ENCODE peak calls at places on chromosomes 11 and 22, in four cellular contexts. M is effector memory CD4-positive, alpha-beta T cell; K is sigmoid colon; U is A673. H is an unnamed sample.

GRCh38 chr22:30432096-30432495 is 6.5 kb downstream of the MTFP1 start:
- DNase-seq in M (no peak), K (no peak), U (no peak), H (no peak)

GRCh38 chr11:12056112-12056511 is 47.7 kb upstream of the DKK3 start:
- DNase-seq in M (no peak), K (no peak), U (no peak), H (no peak)

GRCh38 chr11:113457784-113458183 is 17.4 kb downstream of the DRD2 start:
- DNase-seq in M (no peak), K (no peak), U (no peak), H (no peak)

GRCh38 chr11:132523929-132524328 is 1008.4 kb downstream of the OPCML start:
- DNase-seq in M (no peak), K (no peak), U (no peak), H (no peak)

GRCh38 chr22:46696614-46697013 is 41.4 kb downstream of the CERK start:
- DNase-seq in M (no peak), K (peak; percentile 48), U (no peak), H (no peak)

GRCh38 chr11:113862430-113862829 is 12.9 kb downstream of the USP28 start:
- DNase-seq in M (no peak), K (no peak), U (peak; percentile 36), H (no peak)

GRCh38 chr11:120608760-120609211 is 97.2 kb downstream of the GRIK4 start:
- DNase-seq in M (no peak), K (no peak), U (peak; percentile 46), H (no peak)

GRCh38 chr22:26577081-26577480 is 12.9 kb downstream of the TPST2 start:
- DNase-seq in M (no peak), K (no peak), U (no peak), H (no peak)

GRCh38 chr11:119849872-119850271 is 120.9 kb upstream of the NECTIN1 start:
- DNase-seq in M (no peak), K (no peak), U (no peak), H (no peak)

GRCh38 chr11:62513651-62514050 is 33.0 kb downstream of the AHNAK start:
- DNase-seq in M (no peak), K (no peak), U (no peak), H (no peak)

GRCh38 chr22:49977578-49977977 is 17.0 kb downstream of the PIM3 start:
- DNase-seq in M (no peak), K (no peak), U (no peak), H (no peak)

GRCh38 chr11:71114124-71114851 is 138.1 kb downstream of the SHANK2 start:
- DNase-seq in M (no peak), K (no peak), U (no peak), H (no peak)

GRCh38 chr22:23066200-23067022 is 3.9 kb upstream of the GNAZ start:
- DNase-seq in M (no peak), K (peak; percentile 28), U (no peak), H (no peak)

GRCh38 chr11:120903686-120904085 is 120.2 kb upstream of the TBCEL start:
- DNase-seq in M (no peak), K (no peak), U (no peak), H (no peak)

GRCh38 chr22:21937041-21937820 is 15.4 kb downstream of the PPM1F start:
- DNase-seq in M (no peak), K (no peak), U (no peak), H (no peak)

GRCh38 chr11:64930346-64930745 is 5.3 kb downstream of the GPHA2 start:
- DNase-seq in M (no peak), K (no peak), U (no peak), H (no peak)

GRCh38 chr11:25702417-25702816 is 629.5 kb upstream of the ANO3 start:
- DNase-seq in M (no peak), K (no peak), U (no peak), H (no peak)

GRCh38 chr22:37274380-37274862 is 7.9 kb upstream of the CYTH4 start:
- DNase-seq in M (no peak), K (peak; percentile 79), U (no peak), H (no peak)

GRCh38 chr11:130637566-130637965 is 189.1 kb downstream of the ADAMTS15 start:
- DNase-seq in M (no peak), K (no peak), U (no peak), H (no peak)

DNA sequence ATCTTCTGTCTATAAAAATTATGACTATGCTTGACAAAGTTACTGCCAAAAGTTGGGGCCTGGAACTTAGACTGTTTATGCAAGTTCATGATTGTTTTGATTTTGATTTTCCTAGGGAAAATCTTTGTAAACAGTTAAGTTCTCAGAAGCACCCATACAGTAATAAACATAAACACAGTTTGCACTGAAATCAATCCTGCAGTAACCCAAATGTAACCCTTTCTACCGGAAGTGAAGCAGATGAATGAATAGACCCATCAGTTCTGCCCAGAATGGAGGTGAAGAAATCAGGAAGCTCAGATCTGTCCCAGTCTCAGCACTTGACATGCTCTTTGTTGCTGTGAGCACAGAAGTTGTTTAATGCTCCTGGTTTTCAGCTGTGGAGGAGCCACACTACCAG is 24.6 kb upstream of the C11orf96 start:
- DNase-seq in M (no peak), K (no peak), U (no peak), H (no peak)
- H3K27ac ChIP-seq in M (no peak overlapping the region), K (peak overlapping the region; percentile 72), U (no peak overlapping the region), H (no peak overlapping the region)

GRCh38 chr22:45407793-45408192 is 5.6 kb downstream of the SMC1B start:
- DNase-seq in M (no peak), K (no peak), U (no peak), H (no peak)

GRCh38 chr22:45413013-45413367 is 409 bp downstream of the SMC1B start:
- DNase-seq in M (no peak), K (no peak), U (no peak), H (no peak)

GRCh38 chr22:45418770-45419138 is 5.3 kb downstream of the RIBC2 start:
- DNase-seq in M (no peak), K (no peak), U (no peak), H (no peak)

GRCh38 chr22:45418056-45418769 is 4.7 kb downstream of the RIBC2 start:
- DNase-seq in M (no peak), K (no peak), U (no peak), H (no peak)

GRCh38 chr22:45413368-45414211 is at the start of the genes RIBC2 and SMC1B:
- DNase-seq in M (peak; percentile 75), K (peak; percentile 91), U (peak; percentile 96), H (peak; percentile 76)
- H3K27ac ChIP-seq in M (peak within 1 kb of the TSS; percentile 54), K (no peak within 1 kb of the TSS), U (peak within 1 kb of the TSS; percentile 71), H (peak within 1 kb of the TSS; percentile 56)

GRCh38 chr11:46588131-46588530 is 5.7 kb downstream of the AMBRA1 start:
- DNase-seq in M (no peak), K (no peak), U (no peak), H (no peak)
- H3K27ac ChIP-seq in M (no peak overlapping the region), K (no peak overlapping the region), U (no peak overlapping the region), H (no peak overlapping the region)

GRCh38 chr11:126808851-126809250 is 191.7 kb downstream of the KIRREL3 start:
- DNase-seq in M (no peak), K (no peak), U (no peak), H (no peak)
- H3K27ac ChIP-seq in M (no peak overlapping the region), K (no peak overlapping the region), U (no peak overlapping the region), H (no peak overlapping the region)

DNA sequence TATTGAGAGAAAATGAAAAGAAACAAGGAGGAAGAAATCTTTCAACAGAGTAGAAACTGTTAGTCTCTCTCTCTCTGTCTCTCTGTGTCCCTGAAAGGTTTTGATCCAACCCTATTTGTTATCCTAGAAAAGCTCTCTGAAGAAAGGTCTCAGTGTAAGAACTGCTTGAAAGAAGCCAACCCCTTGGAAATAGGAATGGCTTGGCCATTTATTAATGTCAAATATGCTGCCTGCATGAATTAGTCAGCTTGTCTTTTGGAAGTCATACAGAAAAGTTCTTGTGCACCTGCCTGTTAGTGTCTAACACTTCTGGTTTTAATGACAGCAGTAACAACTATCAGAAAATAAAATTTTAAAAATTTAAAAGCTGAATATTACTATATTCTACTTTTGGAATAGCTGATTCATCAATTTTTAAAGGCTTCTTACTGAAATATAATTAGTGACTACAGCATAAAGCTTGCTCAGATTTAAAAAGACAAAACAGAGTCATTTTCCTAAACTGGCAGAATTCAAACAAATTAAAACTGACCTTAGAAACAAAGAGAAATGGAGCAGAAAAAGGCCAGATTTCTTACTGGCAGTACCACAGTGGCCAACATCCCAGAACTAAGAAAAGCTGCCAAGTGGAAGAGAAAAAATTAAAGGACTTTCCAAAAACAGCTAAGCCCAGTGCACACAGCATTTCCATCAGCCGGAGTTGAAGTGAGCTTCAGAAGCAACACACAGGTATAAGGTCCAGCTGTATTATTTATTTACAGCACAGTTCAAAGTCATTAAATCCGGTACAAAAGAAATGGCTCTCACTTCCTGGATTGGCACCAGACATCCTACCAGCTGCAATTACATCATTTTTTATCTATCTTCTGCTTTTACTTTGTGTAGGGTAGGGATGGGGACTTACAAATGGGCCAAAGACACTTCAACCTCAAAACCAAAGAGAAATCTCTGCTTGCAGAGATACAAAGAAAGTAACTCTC is 76.3 kb downstream of the PRCP start:
- DNase-seq in M (no peak), K (no peak), U (peak; percentile 17), H (peak; percentile 27)
- H3K27ac ChIP-seq in M (no peak overlapping the region), K (no peak overlapping the region), U (no peak overlapping the region), H (peak overlapping the region; percentile 3)

GRCh38 chr22:43298062-43298801 is 44.9 kb downstream of the SCUBE1 start:
- DNase-seq in M (no peak), K (no peak), U (no peak), H (no peak)
- H3K27ac ChIP-seq in M (no peak overlapping the region), K (no peak overlapping the region), U (no peak overlapping the region), H (no peak overlapping the region)

DNA sequence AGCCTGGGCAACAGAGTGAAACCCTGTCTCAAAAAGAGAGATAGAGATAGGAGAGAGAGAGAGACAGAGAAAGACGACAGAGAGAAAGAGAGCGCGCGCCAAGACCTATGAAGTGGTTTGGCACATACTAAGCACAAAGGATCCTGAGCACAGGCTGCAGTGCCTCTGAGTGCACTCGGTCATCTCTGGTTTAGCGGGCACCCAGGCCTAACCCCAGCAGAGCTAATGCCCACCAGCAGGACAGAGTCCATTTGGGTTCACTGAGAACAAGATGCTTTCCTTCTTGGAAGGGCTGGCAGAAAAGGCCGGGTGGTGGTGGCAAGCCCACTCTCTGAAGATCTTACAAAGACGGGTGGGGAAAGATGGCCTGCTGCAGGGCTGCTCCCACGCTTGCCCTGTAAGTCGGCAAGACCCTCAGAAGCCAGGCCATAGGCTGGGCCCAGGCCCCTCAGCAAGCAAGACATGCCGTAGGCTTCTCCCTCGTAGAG is 3.3 kb downstream of the SCARF2 start:
- DNase-seq in M (no peak), K (peak; percentile 61), U (no peak), H (no peak)
- H3K27ac ChIP-seq in M (no peak overlapping the region), K (no peak overlapping the region), U (no peak overlapping the region), H (no peak overlapping the region)

GRCh38 chr11:117887431-117888139 is 11.1 kb upstream of the FXYD6 start:
- DNase-seq in M (no peak), K (no peak), U (no peak), H (no peak)
- H3K27ac ChIP-seq in M (no peak overlapping the region), K (peak overlapping the region; percentile 90), U (no peak overlapping the region), H (no peak overlapping the region)